ENCODE peak calls at places on chromosomes 6 and 20, in nine cellular contexts. A is stimulated activated CD4-positive, alpha-beta T cell treated with anti-CD3 and anti-CD28 coated beads, Interleukin-1b, Interleukin-23, amount 100 ng/mL, for 1 hour; Q is activated B cell treated with CpG ODN at 0.5 μM for 24 hours; K is PC-3; W is H7; O is prostate gland; U is OCI-M1; M is amniotic stem cell; S is KBM-7. I is an unnamed sample.

GRCh38 chr20:8209061-8209460 is 77.0 kb downstream of the PLCB1 start:
- DNase-seq in A (no peak), Q (no peak), K (no peak), W (no peak), O (no peak), U (no peak), M (no peak), S (no peak), I (no peak)

GRCh38 chr6:79842382-79843040 is 104.8 kb downstream of the ELOVL4 start:
- DNase-seq in A (no peak), Q (no peak), K (no peak), W (no peak), O (no peak), U (no peak), M (no peak), S (no peak), I (no peak)

GRCh38 chr20:4006640-4007039 is 8.7 kb downstream of the RNF24 start:
- DNase-seq in A (no peak), Q (no peak), K (no peak), W (no peak), O (peak; percentile 73), U (no peak), M (no peak), S (no peak), I (peak; percentile 76)

GRCh38 chr6:32461493-32461892 is 21.8 kb downstream of the HLA-DRA start:
- DNase-seq in A (no peak), Q (no peak), K (no peak), W (no peak), O (no peak), U (no peak), M (no peak), S (no peak), I (no peak)

GRCh38 chr6:3299221-3299620 is 40.5 kb downstream of the PSMG4 start:
- DNase-seq in A (no peak), Q (no peak), K (no peak), W (no peak), O (no peak), U (no peak), M (no peak), S (no peak), I (no peak)

GRCh38 chr20:61956396-61957342 is 109.0 kb downstream of the TAF4 start:
- DNase-seq in A (no peak), Q (no peak), K (no peak), W (no peak), O (no peak), U (no peak), M (no peak), S (no peak), I (no peak)

GRCh38 chr20:8116067-8116811 is 15.8 kb upstream of the PLCB1 start:
- DNase-seq in A (no peak), Q (no peak), K (no peak), W (no peak), O (no peak), U (no peak), M (no peak), S (no peak), I (no peak)

GRCh38 chr20:63969851-63970713 is at the start of gene ZNF512B:
- DNase-seq in A (no peak), Q (peak; percentile 41), K (peak; percentile 67), W (peak; percentile 98), O (peak; percentile 57), U (peak; percentile 71), M (no peak), S (no peak), I (peak; percentile 83)

GRCh38 chr6:30647802-30648460 is 998 bp downstream of the C6orf136 start:
- DNase-seq in A (no peak), Q (no peak), K (no peak), W (no peak), O (no peak), U (peak; percentile 90), M (no peak), S (no peak), I (no peak)

I was measured in sigmoid colon.